ENCODE peak calls at places on chromosomes 7 and 10, in eight cellular contexts. Y is NCI-H1092; F is cardiac muscle cell; L is choroid plexus epithelial cell; V is smooth muscle cell of the brain vasculature; M is left cardiac atrium; B is CD4-positive, alpha-beta memory T cell; K is endothelial cell. N is an unnamed sample.

GRCh38 chr7:155584763-155585531 is 38.6 kb upstream of the CNPY1 start:
- DNase-seq in B (no peak), L (peak), K (no peak), F (peak), V (no peak), M (no peak), Y (no peak), N (no peak)

GRCh38 chr10:117224881-117225280 is 16.0 kb upstream of the SLC18A2 start:
- DNase-seq in F (no peak), Y (no peak), K (no peak), L (no peak), V (no peak), M (no peak), B (no peak), N (no peak)

GRCh38 chr10:128463991-128464755 is 337.9 kb upstream of the MKI67 start:
- DNase-seq in V (no peak), F (peak), B (peak), K (peak), L (peak), Y (no peak), M (no peak), N (peak)

GRCh38 chr7:76310102-76310957 is 7.9 kb downstream of the HSPB1 start:
- DNase-seq in L (no peak), V (no peak), K (no peak), M (no peak), F (no peak), Y (peak), B (no peak), N (no peak)

GRCh38 chr7:29471444-29472138 is 92.0 kb upstream of the PRR15 start:
- DNase-seq in F (no peak), K (no peak), B (no peak), V (no peak), L (no peak), M (no peak), Y (no peak), N (no peak)

GRCh38 chr10:72812798-72813430 is 80.6 kb upstream of the OIT3 start:
- DNase-seq in V (no peak), L (peak), K (no peak), B (no peak), M (no peak), F (peak), Y (no peak), N (no peak)

GRCh38 chr7:81776972-81777371 is 7.1 kb upstream of the HGF start:
- DNase-seq in F (no peak), V (no peak), B (no peak), K (no peak), Y (no peak), L (no peak), M (no peak), N (no peak)

GRCh38 chr7:16025696-16026095 is 339.2 kb upstream of the MEOX2 start:
- DNase-seq in Y (no peak), L (no peak), B (no peak), F (no peak), K (no peak), V (no peak), M (no peak), N (no peak)

GRCh38 chr7:49635800-49636199 is 137.6 kb upstream of the VWC2 start:
- DNase-seq in F (no peak), M (no peak), Y (no peak), V (no peak), L (no peak), K (no peak), B (no peak), N (no peak)

GRCh38 chr7:22356010-22356854 is 722 bp downstream of the RAPGEF5 start:
- DNase-seq in K (peak), Y (no peak), F (no peak), B (no peak), L (no peak), M (no peak), V (no peak), N (no peak)

GRCh38 chr10:72081772-72082590 is 6.4 kb downstream of the SPOCK2 start:
- DNase-seq in M (no peak), B (no peak), V (no peak), K (no peak), F (no peak), Y (no peak), L (no peak), N (no peak)

GRCh38 chr10:12937527-12937926 is 64.0 kb downstream of the CCDC3 start:
- DNase-seq in B (no peak), F (no peak), K (no peak), L (no peak), Y (no peak), V (no peak), M (no peak), N (no peak)